ENCODE peak calls at places on chromosomes 5 and 9, in four cellular contexts. J is amygdala; N is activated CD8-positive, alpha-beta memory T cell treated with anti-CD3 and anti-CD28 coated beads for 4 hours; O is Right ventricle myocardium superior. V is an unnamed sample.

GRCh38 chr5:23756779-23757178 is 249.4 kb downstream of the PRDM9 start:
- DNase-seq in J (no peak), N (no peak), O (no peak), V (no peak)

GRCh38 chr5:83509535-83509934 is 38.0 kb downstream of the VCAN start:
- DNase-seq in J (no peak), N (no peak), O (no peak), V (peak)

GRCh38 chr9:75455444-75455921 is 367.2 kb downstream of the OSTF1 start:
- DNase-seq in J (no peak), N (no peak), O (no peak), V (no peak)

GRCh38 chr9:70347046-70347445 is 67.4 kb downstream of the KLF9 start:
- DNase-seq in J (no peak), N (no peak), O (no peak), V (no peak)

GRCh38 chr9:136630662-136630992 is 32.1 kb upstream of the EGFL7 start:
- DNase-seq in J (no peak), N (no peak), O (no peak), V (no peak)

GRCh38 chr5:1057485-1057825 is 48.9 kb downstream of the NKD2 start:
- DNase-seq in J (no peak), N (no peak), O (peak), V (no peak)

GRCh38 chr5:59766394-59766793 is 127.1 kb downstream of the PDE4D start:
- DNase-seq in J (no peak), N (no peak), O (no peak), V (no peak)

GRCh38 chr5:42974546-42974945 is 65.6 kb downstream of the ANXA2R start:
- DNase-seq in J (no peak), N (no peak), O (no peak), V (no peak)

GRCh38 chr5:68499952-68500351 is 284.4 kb downstream of the PIK3R1 start:
- DNase-seq in J (no peak), N (no peak), O (no peak), V (no peak)

GRCh38 chr5:109718216-109718615 is 28.5 kb downstream of the MAN2A1 start:
- DNase-seq in J (no peak), N (no peak), O (no peak), V (no peak)

GRCh38 chr9:110069326-110070248 is 138.4 kb downstream of the C9orf152 start:
- DNase-seq in J (no peak), N (no peak), O (no peak), V (peak)

GRCh38 chr9:96189995-96190394 is 112.0 kb downstream of the HSD17B3 start:
- DNase-seq in J (no peak), N (no peak), O (no peak), V (no peak)

GRCh38 chr9:16627967-16628366 is 242.5 kb downstream of the BNC2 start:
- DNase-seq in J (no peak), N (no peak), O (peak), V (no peak)

GRCh38 chr9:35695801-35696420 is 6.2 kb upstream of the TPM2 start:
- DNase-seq in J (no peak), N (no peak), O (no peak), V (peak)

GRCh38 chr5:112276996-112277395 is 142.1 kb downstream of the EPB41L4A start:
- DNase-seq in J (no peak), N (no peak), O (no peak), V (no peak)

GRCh38 chr9:123996731-123997421 is 14.7 kb upstream of the LHX2 start:
- DNase-seq in J (no peak), N (no peak), O (peak), V (no peak)

GRCh38 chr5:118882666-118883065 is 105.7 kb downstream of the DTWD2 start:
- DNase-seq in J (no peak), N (no peak), O (no peak), V (no peak)

GRCh38 chr9:126293522-126293889 is 33.1 kb upstream of the MVB12B start:
- DNase-seq in J (no peak), N (no peak), O (no peak), V (no peak)

GRCh38 chr5:115573133-115573532 is 28.6 kb upstream of the FEM1C start:
- DNase-seq in J (no peak), N (no peak), O (no peak), V (no peak)

GRCh38 chr5:144467795-144468194 is 297.1 kb downstream of the KCTD16 start:
- DNase-seq in J (no peak), N (no peak), O (no peak), V (peak)

GRCh38 chr5:116632890-116633289 is 58.3 kb upstream of the SEMA6A start:
- DNase-seq in J (no peak), N (no peak), O (no peak), V (no peak)

GRCh38 chr9:69181908-69182353 is 7.9 kb downstream of the TJP2 start:
- DNase-seq in J (no peak), N (no peak), O (no peak), V (peak)

GRCh38 chr5:54651482-54652076 is 134.0 kb downstream of the SNX18 start:
- DNase-seq in J (peak), N (no peak), O (peak), V (peak)

GRCh38 chr9:70479880-70480291 is 65.4 kb upstream of the KLF9 start:
- DNase-seq in J (no peak), N (no peak), O (peak), V (no peak)

GRCh38 chr5:82620957-82621600 is 342.9 kb upstream of the RPS23 start:
- DNase-seq in J (no peak), N (no peak), O (no peak), V (no peak)

GRCh38 chr9:129141066-129142041 is 30.1 kb downstream of the PTPA start:
- DNase-seq in J (peak), N (peak), O (peak), V (peak)

GRCh38 chr5:138778234-138778633 is 25.0 kb downstream of the CTNNA1 start:
- DNase-seq in J (no peak), N (no peak), O (no peak), V (no peak)

GRCh38 chr5:100697970-100698369 is 162.8 kb downstream of the FAM174A start:
- DNase-seq in J (no peak), N (no peak), O (no peak), V (no peak)

GRCh38 chr9:83920942-83921707 is at the start of gene KIF27:
- DNase-seq in J (peak), N (peak), O (peak), V (peak)

GRCh38 chr5:13985736-13986418 is 41.4 kb upstream of the DNAH5 start:
- DNase-seq in J (no peak), N (no peak), O (no peak), V (no peak)

GRCh38 chr9:98022447-98022846 is 34.1 kb upstream of the NANS start:
- DNase-seq in J (no peak), N (no peak), O (no peak), V (no peak)

GRCh38 chr5:66207800-66208561 is 63.9 kb downstream of the SREK1 start:
- DNase-seq in J (no peak), N (no peak), O (no peak), V (no peak)

GRCh38 chr5:79929095-79929494 is 62.0 kb downstream of the MTX3 start:
- DNase-seq in J (no peak), N (no peak), O (no peak), V (no peak)

V was measured in heart left ventricle.